ENCODE peak calls at places on chromosomes 13 and 19, in seven cellular contexts. Z is esophagus muscularis mucosa, S is small intestine, P is cardiac muscle cell, F is GM23338, V is right cardiac atrium, Q is HCT116. H is an unnamed sample.

GRCh38 chr19:16807416-16808274 is 21.6 kb upstream of the SIN3B start:
- DNase-seq in V (no peak), Q (no peak), P (no peak), S (no peak), Z (no peak), F (no peak), H (no peak)

GRCh38 chr13:47076536-47076935 is 179.7 kb upstream of the HTR2A start:
- DNase-seq in V (no peak), Z (no peak), S (no peak), P (no peak), F (no peak), Q (no peak), H (no peak)

GRCh38 chr19:48842744-48843162 is 6.5 kb upstream of the HSD17B14 start:
- DNase-seq in Q (peak; percentile 46), P (peak; percentile 65), F (peak; percentile 93), V (no peak), S (peak; percentile 49), Z (no peak), H (no peak)

GRCh38 chr13:74301200-74302063 is 167.2 kb upstream of the KLF12 start:
- DNase-seq in F (peak; percentile 39), V (no peak), S (no peak), Q (no peak), Z (no peak), P (no peak), H (no peak)

GRCh38 chr13:26867451-26868067 is 107.0 kb upstream of the GPR12 start:
- DNase-seq in Z (no peak), V (no peak), P (peak; percentile 70), F (peak; percentile 39), Q (no peak), S (peak; percentile 4), H (no peak)

GRCh38 chr13:108508263-108508662 is 121.1 kb upstream of the MYO16 start:
- DNase-seq in P (peak; percentile 39), S (peak; percentile 5), V (no peak), Q (peak; percentile 16), Z (no peak), F (peak; percentile 79), H (no peak)

GRCh38 chr13:50127017-50127725 is 111.9 kb downstream of the KCNRG start:
- DNase-seq in Z (no peak), F (peak; percentile 63), P (peak; percentile 55), S (peak; percentile 72), Q (no peak), V (peak; percentile 74), H (peak; percentile 79)

GRCh38 chr13:110509971-110510786 is 51.3 kb downstream of the RAB20 start:
- DNase-seq in F (no peak), V (peak; percentile 73), Z (no peak), S (no peak), P (peak; percentile 45), Q (no peak), H (no peak)

GRCh38 chr13:49653478-49653877 is 25.2 kb downstream of the ARL11 start:
- DNase-seq in P (no peak), S (no peak), F (no peak), Q (no peak), V (no peak), Z (no peak), H (no peak)

GRCh38 chr19:55537741-55538111 is 793 bp upstream of the SBK2 start:
- DNase-seq in V (peak; percentile 14), P (no peak), S (no peak), F (peak; percentile 78), Q (no peak), Z (no peak), H (no peak)

GRCh38 chr13:31351376-31351775 is 151.6 kb downstream of the B3GLCT start:
- DNase-seq in F (no peak), Z (no peak), Q (no peak), P (no peak), V (no peak), S (no peak), H (no peak)

GRCh38 chr19:46639356-46640061 is 3.5 kb upstream of the GNG8 start:
- DNase-seq in S (no peak), Q (no peak), Z (no peak), P (peak; percentile 91), F (peak; percentile 74), V (peak; percentile 94), H (peak; percentile 87)
- H3K27ac ChIP-seq in S (peak overlapping the region; percentile 50), Q (peak overlapping the region; percentile 62), Z (peak overlapping the region; percentile 84), P (peak overlapping the region; percentile 70), F (peak overlapping the region; percentile 55), V (peak overlapping the region; percentile 14), H (peak overlapping the region; percentile 82)

GRCh38 chr19:1847684-1848398 is 442 bp downstream of the REXO1 start:
- DNase-seq in P (peak; percentile 73), Q (no peak), F (peak; percentile 76), V (peak; percentile 77), Z (no peak), S (peak; percentile 31), H (peak; percentile 84)
- H3K4me1 ChIP-seq in P (peaks cover 12% of the 10 kb centered on the region), Q (peaks cover 28% of the 10 kb centered on the region), F (peaks cover 3% of the 10 kb centered on the region), V (peaks cover 3% of the 10 kb centered on the region), Z (peaks cover 74% of the 10 kb centered on the region), S (peaks cover 4% of the 10 kb centered on the region), H (no peaks in the 10 kb centered on the region)

DNA sequence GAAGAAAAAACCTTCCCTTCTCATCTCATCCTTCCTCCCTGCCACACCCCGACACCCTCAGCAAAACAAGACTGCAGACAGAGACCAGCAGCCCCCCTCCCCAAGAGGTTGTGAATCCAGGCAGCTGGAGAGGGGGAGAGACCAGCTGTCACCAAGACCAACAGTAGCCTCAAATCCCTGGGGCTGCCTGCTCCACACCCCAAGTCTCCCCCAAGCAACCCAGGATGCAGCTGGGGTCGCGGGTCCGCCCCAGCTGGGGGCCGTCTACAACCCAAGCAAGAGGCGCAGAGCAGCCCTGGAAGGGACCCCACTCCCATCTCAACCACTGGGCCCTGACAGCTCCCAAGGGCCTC is 7.1 kb downstream of the KLF16 start:
- DNase-seq in Z (no peak), Q (no peak), V (no peak), F (no peak), S (no peak), P (no peak), H (no peak)
- H3K4me3 ChIP-seq in Z (peak overlapping the region; percentile 52), Q (no peak overlapping the region), V (peak overlapping the region; percentile 37), F (peak overlapping the region; percentile 74), S (peak overlapping the region; percentile 62), P (no peak overlapping the region), H (no peak overlapping the region)

DNA sequence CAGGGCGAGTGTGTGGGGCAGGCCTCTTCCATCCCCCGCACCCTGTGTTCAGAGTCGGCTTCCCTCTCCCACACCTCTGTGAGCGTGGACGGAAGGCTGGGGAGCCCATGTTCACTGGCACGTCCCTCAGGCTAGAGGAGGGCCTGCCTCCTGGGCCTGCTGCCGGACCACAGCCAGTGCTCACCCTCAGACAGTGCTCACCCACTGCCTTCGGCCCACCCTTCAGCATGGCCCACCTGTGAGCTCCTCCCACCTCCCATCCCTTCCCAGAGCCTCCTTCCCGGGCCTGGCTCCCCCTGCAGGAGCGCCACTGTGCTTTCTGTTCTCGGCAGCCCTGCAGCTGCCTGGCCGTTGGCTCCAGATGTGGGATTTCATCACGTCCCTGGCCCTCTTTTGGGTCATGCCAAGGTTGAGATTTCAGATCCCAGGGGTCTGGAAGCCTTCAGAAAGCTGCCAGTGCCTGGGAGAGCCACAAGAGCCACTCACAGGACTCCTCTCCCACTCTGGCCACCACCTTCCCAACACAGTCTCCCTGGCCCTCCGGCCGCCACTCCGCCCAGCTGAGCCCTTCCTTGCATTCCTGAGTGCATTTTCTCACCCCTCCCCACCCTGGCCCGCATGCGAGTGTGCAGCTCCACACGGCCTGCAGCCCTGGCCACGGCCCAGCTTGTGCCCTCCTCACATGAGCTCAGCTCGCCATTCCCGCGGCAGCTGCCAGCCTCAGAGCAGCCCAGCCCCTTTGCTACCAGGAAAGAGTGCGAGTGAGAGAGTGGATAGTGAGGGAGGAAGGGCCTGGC is 25.3 kb downstream of the CAPN12 start:
- DNase-seq in V (peak; percentile 86), P (peak; percentile 59), Z (no peak), F (peak; percentile 74), S (no peak), Q (no peak), H (peak; percentile 92)
- H3K27ac ChIP-seq in V (peak overlapping the region; percentile 79), P (peak overlapping the region; percentile 90), Z (peak overlapping the region; percentile 76), F (peak overlapping the region; percentile 50), S (peak overlapping the region; percentile 8), Q (peak overlapping the region; percentile 4), H (peak overlapping the region; percentile 77)

DNA sequence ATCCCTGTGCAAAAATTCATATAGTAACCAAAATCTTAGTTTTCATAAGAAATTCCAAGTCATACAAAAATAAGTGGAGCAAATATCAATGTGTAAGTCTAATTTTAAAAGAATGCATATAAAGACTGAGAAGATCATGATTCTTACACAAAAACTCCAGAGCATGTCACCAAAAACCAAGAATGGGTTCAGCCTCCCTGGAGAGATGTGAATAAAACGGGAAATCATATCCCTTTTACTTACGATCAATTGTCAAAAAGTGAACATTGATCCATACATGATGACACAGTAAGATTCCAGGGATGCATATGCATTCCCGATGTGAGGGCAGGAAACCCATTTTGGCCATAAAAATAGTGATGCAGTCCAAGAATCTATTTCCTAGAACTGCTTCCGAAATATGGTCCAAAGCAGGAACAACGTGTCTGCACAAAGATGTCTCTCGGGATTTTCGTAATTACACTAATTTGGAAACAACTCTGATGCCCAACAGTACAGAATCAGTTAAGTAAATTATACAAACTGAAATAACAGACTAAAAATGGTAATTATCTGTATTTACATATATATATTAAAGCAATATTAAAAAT is 123.6 kb downstream of the STK24 start:
- DNase-seq in F (no peak), S (no peak), P (no peak), V (no peak), Q (no peak), Z (no peak), H (no peak)
- H3K4me1 ChIP-seq in F (peaks cover 26% of the 10 kb centered on the region), S (no peaks in the 10 kb centered on the region), P (peaks cover 10% of the 10 kb centered on the region), V (peaks cover 11% of the 10 kb centered on the region), Q (no peaks in the 10 kb centered on the region), Z (peaks cover 82% of the 10 kb centered on the region), H (no peaks in the 10 kb centered on the region)

DNA sequence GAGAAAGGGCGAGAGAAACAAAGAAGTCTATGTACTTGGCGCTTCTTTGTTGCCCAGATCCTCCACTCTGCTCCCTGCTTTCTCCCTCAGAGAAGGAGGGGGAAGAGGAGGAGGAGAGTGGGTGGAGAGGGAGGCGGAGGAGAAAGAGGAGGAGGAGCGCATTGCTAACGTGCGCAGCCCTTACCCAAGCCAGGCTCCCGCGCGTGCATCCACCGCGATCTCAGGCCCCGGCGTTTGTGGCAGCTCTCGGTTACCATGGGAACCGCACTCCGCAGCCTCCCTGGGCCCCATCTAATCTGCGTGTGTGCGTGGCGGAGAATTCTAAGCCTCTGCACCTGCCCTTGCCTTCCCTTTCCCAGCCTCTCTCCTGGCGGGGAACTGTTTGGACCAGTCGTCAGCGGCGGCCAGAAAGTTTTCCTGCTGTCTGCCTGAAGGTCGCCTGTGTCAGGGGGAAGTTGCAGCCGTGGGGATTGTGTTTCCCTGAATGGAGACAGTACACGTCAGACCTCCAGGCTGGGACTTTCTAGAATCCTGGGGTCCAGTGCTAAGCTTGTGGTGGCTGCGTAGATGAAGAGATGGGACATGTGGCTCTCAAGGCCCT is at the start of gene ERICH6B:
- DNase-seq in S (no peak), Z (no peak), F (peak; percentile 91), V (peak; percentile 60), P (peak; percentile 70), Q (no peak), H (peak; percentile 52)
- H3K4me3 ChIP-seq in S (no peak within 1 kb of the TSS), Z (peak within 1 kb of the TSS; percentile 6), F (peak within 1 kb of the TSS; percentile 63), V (no peak within 1 kb of the TSS), P (peak within 1 kb of the TSS; percentile 23), Q (no peak within 1 kb of the TSS), H (no peak within 1 kb of the TSS)

H was measured in aorta.